ENCODE peak calls at places on chromosomes 1 and 21, in ten cellular contexts. M, V, F, H, Z, L, B, T, P and Q are unnamed samples.

GRCh38 chr1:6962390-6962955 is 177.2 kb downstream of the CAMTA1 start:
- DNase-seq in P (peak; percentile 62), B (peak; percentile 88), L (no peak), M (peak; percentile 18), F (peak; percentile 28), V (no peak), Z (no peak), T (peak; percentile 21), H (peak; percentile 63), Q (peak; percentile 30)

GRCh38 chr1:208565761-208566440 is 321.7 kb upstream of the PLXNA2 start:
- DNase-seq in H (no peak), F (no peak), L (no peak), P (no peak), T (peak; percentile 6), B (no peak), V (no peak), M (no peak), Z (no peak), Q (no peak)

GRCh38 chr1:247857069-247857985 is at the start of gene TRIM58:
- DNase-seq in M (no peak), F (no peak), Z (no peak), P (peak; percentile 24), V (peak; percentile 51), L (peak; percentile 96), B (peak; percentile 76), T (peak; percentile 3), H (peak; percentile 73), Q (peak; percentile 7)

GRCh38 chr1:59046730-59047157 is 250.2 kb upstream of the FGGY start:
- DNase-seq in Z (peak; percentile 25), T (no peak), P (peak; percentile 86), H (no peak), F (no peak), B (no peak), L (no peak), V (no peak), M (no peak), Q (no peak)

GRCh38 chr1:24578846-24579245 is 23.0 kb downstream of the NCMAP start:
- DNase-seq in P (no peak), L (no peak), H (no peak), T (no peak), B (no peak), F (no peak), V (no peak), M (no peak), Z (no peak), Q (no peak)

GRCh38 chr1:191206808-191207207 is 729.1 kb upstream of the BRINP3 start:
- DNase-seq in T (peak; percentile 30), H (no peak), V (no peak), F (no peak), B (no peak), M (no peak), L (peak; percentile 40), P (no peak), Z (peak; percentile 5), Q (no peak)

GRCh38 chr1:147292635-147293251 is 50.3 kb downstream of the CHD1L start:
- DNase-seq in B (no peak), P (no peak), H (no peak), L (peak; percentile 81), T (peak; percentile 98), F (no peak), M (no peak), V (no peak), Z (peak; percentile 99), Q (no peak)

GRCh38 chr1:147820898-147821297 is 60.5 kb upstream of the GJA5 start:
- DNase-seq in P (no peak), H (no peak), M (no peak), T (no peak), B (no peak), Z (no peak), F (no peak), L (no peak), V (no peak), Q (no peak)

GRCh38 chr21:41926068-41926806 is 27.6 kb downstream of the C2CD2 start:
- DNase-seq in L (peak; percentile 39), B (peak; percentile 42), F (no peak), V (no peak), Z (peak; percentile 66), H (no peak), P (peak; percentile 88), M (no peak), T (peak; percentile 65), Q (no peak)

GRCh38 chr1:227315500-227316346 is 2.6 kb downstream of the CDC42BPA start:
- DNase-seq in V (no peak), B (peak; percentile 70), F (no peak), P (no peak), L (peak; percentile 74), H (no peak), Z (peak; percentile 70), M (no peak), T (peak; percentile 64), Q (no peak)

GRCh38 chr1:180981596-180982387 is 40.9 kb downstream of the STX6 start:
- DNase-seq in L (no peak), P (peak; percentile 36), H (no peak), B (no peak), T (peak; percentile 11), V (no peak), Z (no peak), F (no peak), M (no peak), Q (no peak)

GRCh38 chr1:31739281-31739853 is 24.8 kb downstream of the ADGRB2 start:
- DNase-seq in H (no peak), Z (no peak), P (peak; percentile 75), F (peak; percentile 29), B (peak; percentile 70), V (no peak), M (no peak), L (no peak), T (no peak), Q (peak; percentile 21)

GRCh38 chr21:15057290-15057689 is 7.5 kb downstream of the NRIP1 start:
- DNase-seq in F (no peak), H (no peak), M (no peak), T (no peak), L (no peak), P (peak; percentile 9), B (peak; percentile 62), Z (no peak), V (no peak), Q (no peak)

GRCh38 chr1:177586429-177586828 is 383.4 kb downstream of the SEC16B start:
- DNase-seq in H (no peak), V (no peak), T (peak; percentile 94), M (no peak), Z (peak; percentile 90), B (no peak), P (no peak), L (peak; percentile 67), F (no peak), Q (no peak)

GRCh38 chr1:43007377-43008105 is 48.9 kb upstream of the SLC2A1 start:
- DNase-seq in P (no peak), H (no peak), T (no peak), V (no peak), L (no peak), Z (no peak), M (no peak), F (no peak), B (no peak), Q (no peak)

GRCh38 chr21:23949493-23949892 is 1657.8 kb downstream of the MRPL39 start:
- DNase-seq in H (no peak), B (no peak), P (no peak), Z (no peak), T (no peak), M (no peak), L (no peak), F (no peak), V (no peak), Q (no peak)
- H3K9me3 ChIP-seq in H (no peaks in the 10 kb centered on the region), B (no peaks in the 10 kb centered on the region), P (no peaks in the 10 kb centered on the region), Z (no peaks in the 10 kb centered on the region), T (no peaks in the 10 kb centered on the region), M (no peaks in the 10 kb centered on the region), L (no peaks in the 10 kb centered on the region), F (no peaks in the 10 kb centered on the region), V (no peaks in the 10 kb centered on the region), Q (no peaks in the 10 kb centered on the region)

GRCh38 chr1:2836333-2836970 is 35.0 kb upstream of the TTC34 start:
- DNase-seq in Z (no peak), T (no peak), H (no peak), M (no peak), L (no peak), F (no peak), V (peak; percentile 34), B (no peak), P (no peak), Q (no peak)

GRCh38 chr1:2834741-2835564 is 33.5 kb upstream of the TTC34 start:
- DNase-seq in M (no peak), L (no peak), P (no peak), Z (no peak), T (no peak), F (no peak), V (peak; percentile 26), H (no peak), B (no peak), Q (no peak)

GRCh38 chr1:2837316-2837715 is 35.8 kb upstream of the TTC34 start:
- DNase-seq in V (no peak), M (no peak), F (no peak), Z (no peak), P (no peak), L (no peak), H (no peak), B (no peak), T (no peak), Q (no peak)

GRCh38 chr1:2840036-2840809 is 38.7 kb upstream of the TTC34 start:
- DNase-seq in T (no peak), Z (no peak), H (no peak), B (no peak), M (no peak), V (peak; percentile 22), F (peak; percentile 54), P (peak; percentile 70), L (no peak), Q (peak; percentile 49)

DNA sequence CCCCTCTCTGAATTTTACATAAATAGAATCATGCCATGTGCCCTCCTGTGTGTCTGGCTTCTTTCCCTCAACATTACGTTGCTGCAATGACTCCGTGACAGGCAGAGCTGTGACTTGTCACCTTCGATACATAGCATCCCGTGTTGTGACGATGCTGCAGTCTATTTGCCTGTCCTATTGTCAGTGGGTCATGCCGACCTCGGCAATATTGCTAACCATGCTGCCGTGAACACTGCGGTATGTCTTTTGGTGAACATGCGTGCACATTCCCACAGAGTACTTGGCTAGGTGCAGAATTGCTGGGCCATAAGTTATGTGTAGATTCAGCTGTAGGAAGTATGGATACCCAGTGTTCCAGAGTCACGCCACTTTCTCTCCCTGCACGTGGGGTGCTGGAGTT is 36.3 kb upstream of the TTC34 start:
- DNase-seq in H (no peak), F (no peak), M (no peak), B (no peak), L (no peak), P (no peak), V (no peak), T (no peak), Z (no peak), Q (no peak)
- H3K9me3 ChIP-seq in H (no peaks in the 10 kb centered on the region), F (no peaks in the 10 kb centered on the region), M (no peaks in the 10 kb centered on the region), B (no peaks in the 10 kb centered on the region), L (peaks cover 8% of the 10 kb centered on the region), P (no peaks in the 10 kb centered on the region), V (no peaks in the 10 kb centered on the region), T (no peaks in the 10 kb centered on the region), Z (peaks cover 43% of the 10 kb centered on the region), Q (no peaks in the 10 kb centered on the region)

GRCh38 chr1:157626099-157626498 is 28.2 kb upstream of the FCRL4 start:
- DNase-seq in Z (no peak), V (no peak), H (no peak), P (peak; percentile 36), L (peak; percentile 20), T (no peak), B (peak; percentile 31), M (no peak), F (no peak), Q (no peak)
- H3K9me3 ChIP-seq in Z (no peaks in the 10 kb centered on the region), V (no peaks in the 10 kb centered on the region), H (no peaks in the 10 kb centered on the region), P (no peaks in the 10 kb centered on the region), L (no peaks in the 10 kb centered on the region), T (no peaks in the 10 kb centered on the region), B (no peaks in the 10 kb centered on the region), M (no peaks in the 10 kb centered on the region), F (no peaks in the 10 kb centered on the region), Q (no peaks in the 10 kb centered on the region)

GRCh38 chr1:2835650-2836159 is 34.2 kb upstream of the TTC34 start:
- DNase-seq in M (no peak), T (no peak), F (no peak), H (no peak), B (no peak), L (no peak), Z (no peak), V (no peak), P (no peak), Q (no peak)
- H3K9me3 ChIP-seq in M (no peaks in the 10 kb centered on the region), T (no peaks in the 10 kb centered on the region), F (no peaks in the 10 kb centered on the region), H (no peaks in the 10 kb centered on the region), B (no peaks in the 10 kb centered on the region), L (peaks cover 8% of the 10 kb centered on the region), Z (peaks cover 60% of the 10 kb centered on the region), V (no peaks in the 10 kb centered on the region), P (no peaks in the 10 kb centered on the region), Q (no peaks in the 10 kb centered on the region)